ENCODE peak calls at places on chromosomes 5 and 9, in eight cellular contexts. T is OCI-LY7, R is HCT116, S is PC-3, N is GM23338, M is neural progenitor cell, D is hepatocyte, K is MM.1S. Z is an unnamed sample.

GRCh38 chr5:12625667-12626263 is 721.5 kb upstream of the CTNND2 start:
- DNase-seq in R (no peak), T (no peak), D (no peak), N (peak), K (no peak), S (no peak), M (no peak), Z (no peak)

GRCh38 chr5:170411100-170411499 is 21.9 kb upstream of the KCNMB1 start:
- DNase-seq in S (no peak), R (no peak), N (no peak), T (peak), K (peak), M (no peak), D (no peak), Z (no peak)

GRCh38 chr9:133227242-133227860 is 18.3 kb upstream of the OBP2B start:
- DNase-seq in M (no peak), D (no peak), S (no peak), T (no peak), R (no peak), N (no peak), K (no peak), Z (no peak)

GRCh38 chr9:127351182-127352166 is 45.5 kb upstream of the SLC2A8 start:
- DNase-seq in R (no peak), K (no peak), N (no peak), T (no peak), S (no peak), M (no peak), D (no peak), Z (no peak)

GRCh38 chr5:134289509-134290113 is 63.7 kb upstream of the PPP2CA start:
- DNase-seq in K (peak), S (peak), M (peak), D (peak), T (peak), N (peak), R (peak), Z (peak)

GRCh38 chr9:122444366-122444765 is 33.4 kb downstream of the OR1J1 start:
- DNase-seq in M (no peak), K (no peak), D (no peak), T (no peak), N (no peak), R (no peak), S (no peak), Z (peak)

GRCh38 chr5:76819851-76820280 is 1.0 kb downstream of the F2RL1 start:
- DNase-seq in N (peak), S (no peak), D (no peak), R (no peak), T (no peak), M (peak), K (no peak), Z (no peak)

GRCh38 chr9:135307314-135307713 is 172.3 kb upstream of the PPP1R26 start:
- DNase-seq in S (no peak), D (no peak), K (no peak), R (no peak), M (no peak), N (no peak), T (no peak), Z (no peak)

GRCh38 chr5:147538232-147538631 is 28.4 kb upstream of the DPYSL3 start:
- DNase-seq in S (no peak), T (no peak), K (no peak), D (no peak), R (no peak), N (no peak), M (no peak), Z (no peak)

GRCh38 chr5:173144200-173145176 is at the start of gene BNIP1:
- DNase-seq in T (peak), M (peak), K (peak), S (peak), R (peak), N (peak), D (peak), Z (peak)

GRCh38 chr9:2213830-2214468 is 198.8 kb downstream of the SMARCA2 start:
- DNase-seq in S (no peak), T (no peak), M (no peak), N (no peak), D (no peak), R (no peak), K (no peak), Z (no peak)

GRCh38 chr5:53366245-53366644 is 114.2 kb upstream of the FST start:
- DNase-seq in N (no peak), D (no peak), S (peak), M (no peak), K (no peak), T (no peak), R (no peak), Z (peak)

GRCh38 chr9:81665514-81665838 is 23.9 kb downstream of the TLE1 start:
- DNase-seq in K (no peak), T (no peak), N (peak), D (peak), R (no peak), M (peak), S (no peak), Z (no peak)

GRCh38 chr5:57720656-57721055 is 238.0 kb upstream of the ACTBL2 start:
- DNase-seq in K (no peak), R (no peak), N (no peak), T (no peak), M (no peak), D (no peak), S (no peak), Z (no peak)

GRCh38 chr5:174281089-174281488 is 235.6 kb downstream of the NSG2 start:
- DNase-seq in T (no peak), K (no peak), R (no peak), N (no peak), S (no peak), M (no peak), D (no peak), Z (no peak)

GRCh38 chr9:18208166-18209059 is 265.5 kb upstream of the ADAMTSL1 start:
- DNase-seq in K (peak), S (peak), M (peak), R (no peak), T (peak), D (peak), N (peak), Z (peak)

GRCh38 chr9:129289883-129290282 is 111.8 kb upstream of the IER5L start:
- DNase-seq in S (no peak), K (no peak), T (no peak), R (no peak), D (no peak), N (no peak), M (no peak), Z (no peak)

GRCh38 chr5:82332064-82332855 is 54.1 kb upstream of the RPS23 start:
- DNase-seq in D (no peak), K (no peak), T (no peak), R (no peak), M (no peak), S (no peak), N (no peak), Z (peak)

GRCh38 chr9:71793386-71794105 is 25.2 kb upstream of the CEMIP2 start:
- DNase-seq in T (no peak), M (peak), S (peak), R (no peak), K (no peak), D (peak), N (peak), Z (peak)

GRCh38 chr5:77851229-77852067 is 75.3 kb upstream of the TBCA start:
- DNase-seq in T (no peak), M (peak), S (no peak), D (peak), K (no peak), R (no peak), N (peak), Z (peak)

GRCh38 chr5:6700686-6701355 is 12.4 kb upstream of the TENT4A start:
- DNase-seq in S (no peak), R (no peak), K (no peak), T (no peak), D (no peak), M (no peak), N (no peak), Z (no peak)

GRCh38 chr5:23208959-23209431 is 298.4 kb upstream of the PRDM9 start:
- DNase-seq in M (peak), R (no peak), T (peak), D (peak), K (peak), N (peak), S (peak), Z (peak)

GRCh38 chr9:99488109-99489042 is 266.3 kb downstream of the SEC61B start:
- DNase-seq in D (no peak), T (no peak), R (no peak), M (peak), S (no peak), N (no peak), K (no peak), Z (no peak)

GRCh38 chr9:108056805-108057386 is 567.3 kb upstream of the KLF4 start:
- DNase-seq in M (no peak), K (no peak), D (no peak), N (no peak), S (peak), R (no peak), T (no peak), Z (peak)

GRCh38 chr5:62284946-62285891 is 20.8 kb upstream of the KIF2A start:
- DNase-seq in D (no peak), R (no peak), T (no peak), K (no peak), S (no peak), M (no peak), N (no peak), Z (no peak)

GRCh38 chr5:6837519-6838110 is 124.4 kb downstream of the TENT4A start:
- DNase-seq in R (no peak), N (peak), S (peak), D (no peak), T (peak), K (no peak), M (no peak), Z (no peak)

GRCh38 chr5:68214472-68215207 is 916 bp upstream of the PIK3R1 start:
- DNase-seq in R (no peak), S (no peak), N (peak), T (peak), K (peak), D (peak), M (peak), Z (peak)

DNA sequence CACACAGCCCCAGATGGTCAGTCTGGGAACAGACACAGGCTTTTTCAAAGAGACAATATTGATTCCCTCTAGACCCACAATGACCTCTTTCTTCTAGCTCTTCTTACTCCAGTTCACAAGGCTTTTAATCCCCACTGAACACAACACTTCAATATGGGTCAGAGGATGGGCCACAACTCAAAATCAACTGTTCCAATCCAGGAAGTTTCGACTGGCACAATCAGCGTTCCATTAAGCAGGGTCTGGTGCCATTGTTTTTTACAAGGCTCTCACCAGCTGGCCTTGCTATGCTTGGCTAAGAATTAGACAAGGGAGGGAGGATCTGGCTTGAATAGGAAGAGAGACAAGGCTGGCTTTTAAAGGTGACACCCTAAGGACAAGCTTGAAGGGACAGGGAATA is 199.4 kb upstream of the SLC24A2 start:
- DNase-seq in M (peak), T (no peak), N (no peak), S (no peak), D (no peak), R (no peak), K (no peak), Z (no peak)
- TF ChIP-seq EZH2phosphoT487 in M (no peak), T (no peak), N (no peak), S (no peak), D (no peak), R (no peak), K (no peak), Z (no peak)

GRCh38 chr5:37005946-37006540 is 129.5 kb downstream of the NIPBL start:
- DNase-seq in T (peak), N (peak), M (no peak), S (peak), R (peak), K (peak), D (peak), Z (peak)
- TF ChIP-seq EZH2phosphoT487 in T (no peak), N (no peak), M (no peak), S (no peak), R (no peak), K (no peak), D (no peak), Z (no peak)

DNA sequence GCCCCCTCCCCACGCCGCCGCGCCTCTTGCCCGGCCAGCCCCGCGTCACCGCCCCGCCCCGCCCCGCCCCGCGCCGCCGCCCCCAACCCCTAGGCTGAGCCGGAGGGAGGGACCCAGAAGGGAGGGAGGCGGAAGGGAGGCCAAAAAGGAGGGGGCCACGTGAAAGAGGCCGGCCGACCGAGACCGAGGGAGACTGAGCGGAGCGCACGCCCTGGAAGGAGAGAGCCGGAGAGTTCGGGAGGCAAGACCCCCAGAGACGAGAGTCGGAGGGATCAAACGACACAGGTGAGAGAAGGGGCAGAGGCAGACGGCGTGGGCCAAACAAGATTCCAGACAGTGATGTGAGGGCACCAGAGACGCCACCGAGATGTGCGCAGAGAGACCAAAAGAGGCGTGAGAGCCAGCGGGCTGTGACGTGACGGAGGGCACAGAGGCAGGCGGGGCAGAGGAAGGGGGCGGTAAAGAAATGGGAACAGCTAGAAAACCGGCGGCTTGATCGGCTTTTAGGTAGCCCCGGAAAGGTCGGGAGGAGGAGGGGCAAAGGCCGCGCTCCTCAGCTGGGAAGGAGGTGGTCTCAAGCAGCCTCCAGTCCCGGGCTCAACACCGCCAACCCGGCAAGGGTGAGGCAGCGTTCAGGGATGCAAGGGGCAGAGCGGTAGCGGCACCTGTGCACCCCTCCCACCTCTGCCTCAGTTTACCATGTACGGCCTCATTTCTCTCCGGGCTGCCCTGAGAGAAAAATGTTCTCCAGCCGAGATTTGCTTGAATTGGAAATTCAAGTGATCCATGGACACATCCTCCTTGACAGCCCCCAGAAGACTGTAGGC is 414 bp upstream of the BARX1 start:
- DNase-seq in M (peak), S (no peak), N (peak), T (no peak), K (no peak), R (no peak), D (no peak), Z (peak)
- TF ChIP-seq EZH2phosphoT487 in M (peak), S (no peak), N (peak), T (no peak), K (no peak), R (no peak), D (peak), Z (peak)

DNA sequence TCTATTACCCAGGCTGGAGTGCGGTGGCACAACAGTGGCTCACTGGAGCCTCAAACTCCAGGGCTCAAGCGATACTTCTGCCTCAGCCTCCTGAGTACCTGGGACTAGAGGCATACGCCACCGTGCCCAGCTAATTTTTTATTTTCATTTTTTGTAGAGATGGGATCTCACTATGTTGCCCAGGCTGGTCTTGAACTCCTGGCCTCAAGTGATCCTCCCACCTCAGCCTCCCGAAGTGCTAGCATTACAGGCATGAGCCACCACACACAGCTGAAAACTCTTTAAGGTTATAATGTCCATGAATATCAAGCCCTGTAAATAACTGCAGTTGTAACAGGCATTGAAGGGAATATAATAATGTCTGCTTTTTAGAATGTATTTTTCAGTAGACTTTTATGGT is 271.2 kb downstream of the AOPEP start:
- DNase-seq in S (no peak), K (no peak), M (no peak), R (no peak), D (no peak), T (no peak), N (no peak), Z (no peak)
- TF ChIP-seq EZH2phosphoT487 in S (no peak), K (no peak), M (no peak), R (no peak), D (no peak), T (no peak), N (no peak), Z (no peak)

DNA sequence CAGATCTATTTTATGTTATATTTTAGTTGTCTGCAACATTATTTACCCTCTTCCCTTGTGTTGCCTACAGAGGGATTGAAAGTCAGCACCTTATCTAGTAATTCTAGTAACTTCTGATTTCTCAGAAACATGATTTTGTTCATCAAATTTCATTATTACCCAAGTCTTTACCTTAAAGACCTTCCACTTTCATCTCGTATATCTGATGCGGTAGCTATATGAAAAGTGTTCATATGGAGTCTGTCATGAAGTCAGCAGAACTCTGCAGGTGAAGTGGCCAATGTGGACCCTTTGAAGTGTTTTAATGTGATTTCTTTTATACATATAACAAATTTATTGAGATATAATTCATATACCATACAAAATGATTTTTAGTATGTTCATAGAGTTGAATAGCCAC is 40.0 kb downstream of the SLC44A1 start:
- DNase-seq in R (no peak), T (no peak), S (no peak), D (no peak), N (no peak), M (no peak), K (no peak), Z (no peak)
- TF ChIP-seq EZH2phosphoT487 in R (no peak), T (no peak), S (no peak), D (no peak), N (no peak), M (no peak), K (no peak), Z (no peak)

GRCh38 chr5:91957671-91958070 is 574.6 kb upstream of the ARRDC3 start:
- DNase-seq in T (no peak), S (no peak), M (no peak), N (no peak), R (peak), K (no peak), D (no peak), Z (peak)
- TF ChIP-seq EZH2phosphoT487 in T (no peak), S (no peak), M (no peak), N (no peak), R (no peak), K (no peak), D (no peak), Z (no peak)

Z was measured in GM23248.